ENCODE peak calls at places on chromosomes 5 and 9, in seven cellular contexts. U, T, H, V, G, B and S are unnamed samples.

GRCh38 chr5:112691758-112692157 is 45.9 kb upstream of the APC start:
- DNase-seq in V (peak), B (no peak), G (no peak), U (no peak), T (no peak), H (no peak), S (no peak)

GRCh38 chr9:27460225-27461023 is 63.7 kb upstream of the IFNK start:
- DNase-seq in V (peak), T (no peak), H (no peak), U (no peak), B (no peak), G (no peak), S (no peak)

GRCh38 chr9:35570709-35571108 is 34.4 kb upstream of the TESK1 start:
- DNase-seq in U (no peak), H (no peak), G (no peak), T (no peak), B (no peak), V (no peak), S (peak)

GRCh38 chr9:3323714-3324113 is 202.1 kb downstream of the RFX3 start:
- DNase-seq in V (no peak), U (no peak), B (no peak), G (no peak), T (no peak), H (no peak), S (no peak)

GRCh38 chr5:75886706-75887105 is 169.5 kb upstream of the POC5 start:
- DNase-seq in B (no peak), T (no peak), H (no peak), U (no peak), V (peak), G (no peak), S (no peak)

GRCh38 chr9:91043786-91044185 is 242.2 kb downstream of the SYK start:
- DNase-seq in V (no peak), H (no peak), T (no peak), G (peak), B (no peak), U (no peak), S (no peak)

GRCh38 chr5:109691248-109691574 is 1.5 kb downstream of the MAN2A1 start:
- DNase-seq in H (no peak), U (no peak), G (no peak), B (no peak), T (no peak), V (no peak), S (no peak)

GRCh38 chr9:124624735-124624992 is 117.5 kb upstream of the NR5A1 start:
- DNase-seq in T (no peak), B (no peak), G (no peak), H (no peak), U (no peak), V (no peak), S (no peak)

GRCh38 chr5:139474815-139475791 is 4.3 kb downstream of the SMIM33 start:
- DNase-seq in H (no peak), G (peak), T (no peak), B (no peak), U (no peak), V (no peak), S (no peak)

GRCh38 chr5:146825033-146825432 is 53.5 kb downstream of the PPP2R2B start:
- DNase-seq in B (no peak), G (no peak), T (no peak), U (no peak), V (peak), H (no peak), S (no peak)

GRCh38 chr5:176733586-176734262 is 76.6 kb upstream of the UNC5A start:
- DNase-seq in V (no peak), H (no peak), U (peak), T (no peak), G (no peak), B (no peak), S (peak)

GRCh38 chr5:1348986-1349245 is 4.0 kb upstream of the CLPTM1L start:
- DNase-seq in H (no peak), B (no peak), U (no peak), T (no peak), V (no peak), G (no peak), S (no peak)

GRCh38 chr9:77544491-77545000 is 103.6 kb downstream of the GNA14 start:
- DNase-seq in H (no peak), T (no peak), B (no peak), G (no peak), V (no peak), U (no peak), S (no peak)

DNA sequence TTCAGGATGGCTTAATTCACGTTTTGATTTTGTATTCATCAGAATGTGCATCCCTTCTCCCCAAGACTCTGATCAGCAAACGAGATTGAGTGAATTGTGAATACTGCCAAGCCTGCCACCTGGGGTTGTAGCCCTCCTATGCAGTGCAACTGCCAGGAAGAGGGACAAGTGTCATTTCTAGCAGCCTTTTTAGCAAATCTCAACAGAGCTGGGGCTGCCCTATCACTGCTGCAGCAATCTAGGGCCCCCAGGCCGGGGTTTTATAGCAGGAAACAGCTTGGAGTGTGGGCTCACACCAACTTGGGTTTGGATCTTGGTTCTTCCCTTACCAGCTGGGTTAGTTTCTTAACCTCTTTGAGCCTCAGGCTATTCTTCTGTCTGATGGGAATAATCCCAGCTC is 4.0 kb downstream of the CSF1R start:
- DNase-seq in U (no peak), B (no peak), V (no peak), H (no peak), T (no peak), G (no peak), S (peak)
- H3K4me3 ChIP-seq in U (peak), B (peak), V (no peak), H (no peak), T (no peak), G (no peak), S (peak)

DNA sequence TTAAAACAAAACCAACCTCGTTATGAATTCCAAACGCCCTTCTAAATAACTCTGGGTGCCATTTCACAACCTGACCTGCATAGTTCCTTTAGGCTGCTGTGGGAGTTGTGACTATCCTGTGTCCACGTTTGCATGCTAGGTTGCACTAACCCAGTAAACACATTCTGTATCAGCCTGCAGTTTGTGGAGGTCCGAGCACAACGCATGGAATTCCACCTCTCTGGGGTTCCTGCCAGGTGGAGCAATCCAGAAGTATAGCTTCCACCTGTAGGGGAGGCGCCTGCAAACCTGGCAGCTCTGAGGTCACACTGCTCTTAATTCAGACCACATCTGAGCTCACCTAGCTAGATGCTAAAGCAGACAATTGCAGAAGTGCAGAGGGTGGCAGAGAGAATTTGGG is 57.2 kb downstream of the MARCHF3 start:
- DNase-seq in V (no peak), T (no peak), H (no peak), G (no peak), B (no peak), U (no peak), S (no peak)
- H3K27ac ChIP-seq in V (no peak), T (no peak), H (no peak), G (no peak), B (no peak), U (no peak), S (no peak)

DNA sequence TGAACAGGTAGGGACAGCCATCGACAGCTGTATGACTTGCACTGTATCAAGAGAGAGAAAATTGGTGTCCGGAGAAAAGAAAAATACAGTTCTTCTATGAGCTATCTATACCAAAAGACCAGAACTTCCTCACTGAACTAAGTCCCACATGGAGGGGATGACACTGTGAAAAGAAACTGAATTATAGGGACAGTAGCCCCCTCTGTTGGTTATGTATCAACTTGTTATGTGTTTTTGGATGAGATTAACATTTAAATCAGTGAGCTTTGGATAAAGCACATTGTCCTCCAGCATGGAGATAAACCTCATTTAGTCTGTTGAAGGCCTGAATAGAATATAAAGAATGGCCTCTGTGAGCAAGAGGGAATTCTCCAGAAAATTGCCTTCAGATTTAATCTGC is 176.6 kb upstream of the SH3GL2 start:
- DNase-seq in U (no peak), V (no peak), H (no peak), T (no peak), G (no peak), B (no peak), S (no peak)
- TF ChIP-seq CTCF in U (peak), V (no peak), H (no peak), T (no peak), G (no peak), B (no peak), S (no peak)

DNA sequence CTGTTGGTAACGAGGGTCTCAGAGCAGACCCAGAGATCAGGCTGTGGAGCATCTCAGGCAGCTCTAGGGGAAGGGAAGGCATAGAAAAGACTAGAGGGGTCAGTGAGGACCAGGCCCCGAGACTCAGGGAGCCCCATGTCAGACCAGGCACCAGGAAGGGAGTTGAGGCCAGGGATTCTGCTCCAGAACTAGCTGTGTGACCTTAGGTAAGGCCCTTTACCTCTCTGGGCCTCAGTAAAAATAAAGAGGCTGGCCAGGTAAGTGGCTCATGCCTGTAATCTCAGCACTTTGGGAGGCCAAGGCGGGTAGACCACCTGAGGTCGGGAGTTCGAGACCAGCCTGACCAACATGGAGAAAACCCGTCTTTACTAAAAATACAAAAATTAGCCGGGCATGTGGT is 176.4 kb upstream of the IER5L start:
- DNase-seq in T (no peak), V (no peak), B (no peak), G (no peak), H (no peak), U (no peak), S (no peak)
- H3K4me3 ChIP-seq in T (no peak), V (no peak), B (no peak), G (no peak), H (no peak), U (no peak), S (no peak)

GRCh38 chr5:134438641-134439621 is 27.2 kb upstream of the CDKN2AIPNL start:
- DNase-seq in H (peak), G (peak), V (peak), U (peak), B (peak), T (peak), S (peak)

GRCh38 chr5:134437340-134438267 is 25.9 kb upstream of the CDKN2AIPNL start:
- DNase-seq in B (peak), H (no peak), V (no peak), U (no peak), G (no peak), T (no peak), S (no peak)

GRCh38 chr5:134438268-134438622 is 26.6 kb upstream of the CDKN2AIPNL start:
- DNase-seq in U (no peak), B (peak), H (no peak), T (no peak), V (peak), G (no peak), S (no peak)

GRCh38 chr5:134436523-134437339 is 25.1 kb upstream of the CDKN2AIPNL start:
- DNase-seq in B (peak), G (peak), V (peak), H (peak), T (peak), U (peak), S (no peak)

GRCh38 chr5:134440185-134440755 is 28.6 kb upstream of the CDKN2AIPNL start:
- DNase-seq in U (no peak), B (no peak), T (no peak), G (no peak), H (no peak), V (no peak), S (no peak)
- H3K27ac ChIP-seq in U (no peak), B (peak), T (no peak), G (no peak), H (no peak), V (no peak), S (no peak)

GRCh38 chr5:142386151-142387021 is 61.6 kb upstream of the SPRY4 start:
- DNase-seq in T (no peak), V (peak), B (no peak), H (no peak), G (peak), U (no peak), S (no peak)
- TF ChIP-seq CTCF in T (no peak), V (no peak), B (no peak), H (no peak), G (no peak), U (no peak), S (no peak)